ENCODE peak calls at places on chromosomes 3 and 15, in five cellular contexts. J, Y, Q, W and V are unnamed samples.

GRCh38 chr15:37995461-37996347 is 61.3 kb downstream of the TMCO5A start:
- ATAC-seq in Q (no peak), J (no peak), W (peak), Y (no peak), V (peak)

GRCh38 chr3:49006591-49007067 is 562 bp upstream of the WDR6 start:
- ATAC-seq in Y (no peak), W (peak), J (no peak), Q (peak), V (no peak)

GRCh38 chr3:61875073-61875472 is 313.7 kb downstream of the PTPRG start:
- ATAC-seq in W (peak), J (no peak), Q (peak), Y (no peak), V (no peak)

GRCh38 chr15:29844290-29844903 is 22.1 kb upstream of the TJP1 start:
- ATAC-seq in J (no peak), Y (no peak), W (no peak), Q (no peak), V (no peak)

GRCh38 chr3:118938183-118938961 is 96.3 kb downstream of the IGSF11 start:
- ATAC-seq in Q (no peak), J (no peak), W (no peak), Y (peak), V (no peak)

GRCh38 chr3:100737334-100737733 is 28.0 kb downstream of the TFG start:
- ATAC-seq in Q (no peak), J (no peak), Y (no peak), W (peak), V (no peak)

GRCh38 chr3:139534444-139534812 is 5.1 kb downstream of the RBP1 start:
- ATAC-seq in Y (no peak), W (peak), Q (no peak), J (no peak), V (no peak)

GRCh38 chr15:48426047-48426446 is 94.8 kb downstream of the DUT start:
- ATAC-seq in Q (no peak), Y (no peak), J (no peak), W (no peak), V (no peak)

GRCh38 chr3:120596853-120597223 is 702 bp downstream of the NDUFB4 start:
- ATAC-seq in W (no peak), Q (no peak), Y (no peak), J (no peak), V (no peak)

GRCh38 chr3:112514527-112515128 is 15.4 kb upstream of the BTLA start:
- ATAC-seq in Q (no peak), J (peak), W (no peak), Y (peak), V (peak)

GRCh38 chr3:30401971-30402370 is 204.4 kb upstream of the TGFBR2 start:
- ATAC-seq in J (no peak), Y (peak), Q (no peak), W (peak), V (no peak)

GRCh38 chr3:58048301-58048700 is 40.1 kb downstream of the FLNB start:
- ATAC-seq in J (no peak), Q (no peak), W (peak), Y (no peak), V (no peak)

GRCh38 chr3:184145120-184145524 is 10.0 kb downstream of the EIF2B5 start:
- ATAC-seq in W (peak), Q (peak), Y (peak), J (peak), V (peak)

GRCh38 chr3:34305266-34305665 is 506.8 kb downstream of the PDCD6IP start:
- ATAC-seq in J (no peak), Y (no peak), Q (no peak), W (no peak), V (no peak)

GRCh38 chr15:22845289-22845900 is 6.9 kb downstream of the NIPA2 start:
- ATAC-seq in J (no peak), Y (no peak), Q (peak), W (peak), V (no peak)

GRCh38 chr3:155364492-155364891 is 71.0 kb upstream of the STRIT1 start:
- ATAC-seq in W (no peak), J (no peak), Q (no peak), Y (no peak), V (no peak)

GRCh38 chr15:48413304-48413703 is 82.1 kb downstream of the DUT start:
- ATAC-seq in W (no peak), Y (no peak), J (no peak), Q (peak), V (no peak)

GRCh38 chr3:194084284-194084683 is 51.7 kb upstream of the HES1 start:
- ATAC-seq in W (no peak), Y (peak), Q (no peak), J (peak), V (peak)

GRCh38 chr15:90097475-90097874 is 4.8 kb downstream of the IDH2 start:
- ATAC-seq in W (no peak), Q (no peak), J (peak), Y (peak), V (peak)

GRCh38 chr3:43423634-43424033 is 137.3 kb downstream of the SNRK start:
- ATAC-seq in J (no peak), Y (no peak), W (no peak), Q (no peak), V (no peak)

GRCh38 chr3:112776000-112776399 is 70.7 kb downstream of the CD200R1L start:
- ATAC-seq in W (no peak), J (no peak), Y (no peak), Q (no peak), V (peak)

GRCh38 chr3:46706771-46707582 is 5.8 kb downstream of the TMIE start:
- ATAC-seq in Y (no peak), W (no peak), J (no peak), Q (no peak), V (no peak)

GRCh38 chr15:63169796-63170195 is 12.5 kb upstream of the RPS27L start:
- ATAC-seq in Q (peak), Y (no peak), W (no peak), J (no peak), V (no peak)

GRCh38 chr15:60520825-60521368 is 42.0 kb upstream of the ICE2 start:
- ATAC-seq in W (peak), Q (peak), J (peak), Y (peak), V (peak)

GRCh38 chr3:39279745-39280517 is at the start of gene CX3CR1:
- ATAC-seq in Y (no peak), J (no peak), Q (peak), W (no peak), V (no peak)

GRCh38 chr3:50183755-50184154 is 7.7 kb upstream of the GNAT1 start:
- ATAC-seq in Y (no peak), Q (no peak), W (no peak), J (no peak), V (no peak)